ENCODE peak calls at places on chromosome 3, in seven cellular contexts. U is uterus, E is ovary, D is SJSA1, Z is GM23338, N is PC-9, W is fibroblast of lung. J is an unnamed sample.
A peak's percentile ranks its signal among the peaks of the same experiment; 100 is the strongest.

GRCh38 chr3:110618512-110619226 is 452.9 kb upstream of the NECTIN3 start:
- DNase-seq in U (no peak), E (no peak), D (no peak), Z (no peak), N (no peak), W (no peak), J (no peak)

GRCh38 chr3:128539376-128539775 is 46.4 kb upstream of the GATA2 start:
- DNase-seq in U (no peak), E (no peak), D (no peak), Z (no peak), N (no peak), W (no peak), J (no peak)

GRCh38 chr3:40524222-40524570 is 564 bp upstream of the ZNF621 start:
- DNase-seq in U (no peak), E (no peak), D (no peak), Z (no peak), N (no peak), W (peak; percentile 19), J (no peak)

GRCh38 chr3:158763421-158763820 is 31.2 kb upstream of the RARRES1 start:
- DNase-seq in U (no peak), E (no peak), D (no peak), Z (no peak), N (no peak), W (no peak), J (no peak)

GRCh38 chr3:153138267-153139210 is 23.5 kb upstream of the RAP2B start:
- DNase-seq in U (peak; percentile 29), E (no peak), D (peak; percentile 89), Z (peak; percentile 25), N (peak; percentile 89), W (peak; percentile 90), J (no peak)

GRCh38 chr3:22862111-22862510 is 341.0 kb upstream of the UBE2E2 start:
- DNase-seq in U (no peak), E (no peak), D (no peak), Z (peak; percentile 65), N (no peak), W (no peak), J (no peak)

GRCh38 chr3:143597774-143598652 is 250.3 kb downstream of the SLC9A9 start:
- DNase-seq in U (no peak), E (no peak), D (no peak), Z (no peak), N (no peak), W (no peak), J (no peak)

GRCh38 chr3:72539856-72540255 is 308.4 kb downstream of the SHQ1 start:
- DNase-seq in U (no peak), E (no peak), D (no peak), Z (no peak), N (no peak), W (no peak), J (no peak)

GRCh38 chr3:15796331-15796730 is 1.4 kb downstream of the ANKRD28 start:
- DNase-seq in U (no peak), E (no peak), D (no peak), Z (no peak), N (no peak), W (no peak), J (no peak)

GRCh38 chr3:54046677-54047214 is 75.6 kb upstream of the CACNA2D3 start:
- DNase-seq in U (no peak), E (peak; percentile 50), D (no peak), Z (no peak), N (no peak), W (peak; percentile 61), J (no peak)

GRCh38 chr3:133040696-133041523 is 2.7 kb downstream of the TMEM108 start:
- DNase-seq in U (peak; percentile 59), E (peak; percentile 40), D (peak; percentile 61), Z (peak; percentile 94), N (peak; percentile 61), W (peak; percentile 82), J (peak; percentile 91)

GRCh38 chr3:79002465-79003372 is 765.1 kb downstream of the ROBO1 start:
- DNase-seq in U (no peak), E (no peak), D (no peak), Z (no peak), N (no peak), W (no peak), J (no peak)

GRCh38 chr3:101851072-101851471 is 1.8 kb downstream of the NFKBIZ start:
- DNase-seq in U (no peak), E (no peak), D (no peak), Z (no peak), N (no peak), W (no peak), J (no peak)

GRCh38 chr3:76724075-76724474 is 315.8 kb upstream of the ROBO2 start:
- DNase-seq in U (no peak), E (no peak), D (no peak), Z (no peak), N (no peak), W (no peak), J (peak; percentile 3)

GRCh38 chr3:154095832-154096421 is 25.3 kb upstream of the ARHGEF26 start:
- DNase-seq in U (no peak), E (no peak), D (no peak), Z (peak; percentile 16), N (no peak), W (peak; percentile 69), J (no peak)

GRCh38 chr3:67384790-67385397 is 269.5 kb downstream of the SUCLG2 start:
- DNase-seq in U (no peak), E (no peak), D (no peak), Z (peak; percentile 83), N (no peak), W (peak; percentile 57), J (peak; percentile 70)

GRCh38 chr3:151877269-151877668 is 3.8 kb downstream of the SUCNR1 start:
- DNase-seq in U (no peak), E (no peak), D (no peak), Z (no peak), N (no peak), W (no peak), J (no peak)

GRCh38 chr3:150365132-150365604 is 42.9 kb upstream of the TSC22D2 start:
- DNase-seq in U (no peak), E (no peak), D (no peak), Z (no peak), N (no peak), W (peak; percentile 84), J (no peak)

GRCh38 chr3:132660056-132660744 is at the start of gene UBA5:
- DNase-seq in U (peak; percentile 71), E (peak; percentile 81), D (peak; percentile 62), Z (peak; percentile 72), N (peak; percentile 70), W (peak; percentile 75), J (peak; percentile 62)

GRCh38 chr3:139561959-139562676 is 22.6 kb upstream of the RBP1 start:
- DNase-seq in U (no peak), E (peak; percentile 59), D (no peak), Z (peak; percentile 87), N (peak; percentile 47), W (peak; percentile 55), J (peak; percentile 72)

GRCh38 chr3:125076464-125076863 is 20.7 kb upstream of the HEG1 start:
- DNase-seq in U (no peak), E (no peak), D (no peak), Z (no peak), N (no peak), W (no peak), J (no peak)

DNA sequence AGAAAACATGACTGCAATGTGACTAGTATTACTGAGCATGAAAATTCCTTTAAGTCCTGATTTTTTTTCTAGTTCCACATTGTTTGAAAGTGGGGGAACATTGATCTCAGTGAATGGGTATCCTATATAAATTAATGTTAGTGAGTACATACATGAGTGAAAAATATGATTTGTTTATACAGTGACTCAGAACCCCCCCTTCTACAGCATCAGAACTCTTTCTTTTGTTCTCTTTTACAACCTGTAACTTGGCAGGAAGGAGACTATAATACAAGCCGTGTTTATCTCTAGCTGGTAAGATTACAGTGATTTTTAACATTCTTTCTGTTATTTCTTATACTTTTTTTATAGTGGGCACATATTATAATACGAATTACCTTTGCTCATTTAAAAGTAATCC is 384.7 kb downstream of the PDCD6IP start:
- DNase-seq in U (no peak), E (no peak), D (no peak), Z (no peak), N (no peak), W (no peak), J (no peak)
- H3K27ac ChIP-seq in U (no peak overlapping the region), E (no peak overlapping the region), D (no peak overlapping the region), Z (no peak overlapping the region), N (no peak overlapping the region), W (no peak overlapping the region), J (no peak overlapping the region)

GRCh38 chr3:197549261-197549885 is 6.4 kb downstream of the BDH1 start:
- DNase-seq in U (no peak), E (no peak), D (no peak), Z (peak; percentile 35), N (no peak), W (no peak), J (no peak)

GRCh38 chr3:197547206-197547605 is 8.6 kb downstream of the BDH1 start:
- DNase-seq in U (no peak), E (no peak), D (no peak), Z (no peak), N (no peak), W (no peak), J (no peak)

GRCh38 chr3:197547618-197548017 is 8.2 kb downstream of the BDH1 start:
- DNase-seq in U (no peak), E (no peak), D (no peak), Z (peak; percentile 70), N (no peak), W (no peak), J (peak; percentile 69)

GRCh38 chr3:197552198-197552597 is 3.6 kb downstream of the BDH1 start:
- DNase-seq in U (no peak), E (no peak), D (no peak), Z (no peak), N (no peak), W (no peak), J (no peak)

GRCh38 chr3:197550489-197550888 is 5.3 kb downstream of the BDH1 start:
- DNase-seq in U (no peak), E (no peak), D (no peak), Z (peak; percentile 35), N (no peak), W (no peak), J (peak; percentile 45)
- H3K27ac ChIP-seq in U (no peak overlapping the region), E (no peak overlapping the region), D (no peak overlapping the region), Z (peak overlapping the region; percentile 26), N (no peak overlapping the region), W (no peak overlapping the region), J (no peak overlapping the region)

DNA sequence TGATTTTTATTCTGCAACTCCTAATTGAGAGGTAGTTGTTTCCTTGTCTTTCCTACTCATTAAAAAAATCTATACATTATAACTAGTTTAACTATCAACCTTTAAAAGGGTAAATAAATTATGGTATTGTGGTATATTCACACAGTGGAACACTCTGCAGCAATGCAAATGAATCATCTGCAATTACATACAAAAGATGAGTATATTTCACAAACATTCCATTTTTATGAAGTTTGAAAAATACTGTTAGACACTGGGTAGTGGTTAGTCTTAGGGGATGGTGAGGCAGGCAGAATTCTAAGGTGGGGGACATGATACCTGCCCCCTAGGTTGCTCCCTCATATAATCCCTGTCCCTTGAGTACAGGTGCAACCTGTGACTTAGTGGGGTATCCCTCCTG is 44.0 kb upstream of the MAGI1 start:
- DNase-seq in U (no peak), E (no peak), D (no peak), Z (no peak), N (no peak), W (no peak), J (no peak)
- H3K27ac ChIP-seq in U (no peak overlapping the region), E (no peak overlapping the region), D (no peak overlapping the region), Z (no peak overlapping the region), N (no peak overlapping the region), W (no peak overlapping the region), J (no peak overlapping the region)

DNA sequence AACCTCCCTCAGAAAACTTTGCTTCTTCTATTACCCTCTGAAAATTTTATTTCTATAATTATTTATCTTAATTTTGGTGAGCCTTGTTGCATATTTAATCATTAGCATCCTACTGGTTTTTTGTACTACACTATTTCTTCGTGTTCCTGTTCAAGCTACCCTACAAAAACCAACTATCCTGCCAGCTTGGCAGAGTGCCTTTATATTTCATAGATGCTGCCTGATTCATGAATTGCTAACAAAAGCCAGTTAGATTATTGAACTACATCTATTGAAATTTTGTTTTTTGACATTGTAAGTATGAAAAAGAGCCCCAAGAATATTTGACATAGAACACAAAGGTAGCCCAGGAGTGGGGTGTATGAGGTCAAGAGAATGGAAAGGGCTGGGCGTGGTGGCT is 78.9 kb downstream of the CD200R1L start:
- DNase-seq in U (no peak), E (no peak), D (no peak), Z (no peak), N (no peak), W (no peak), J (no peak)
- H3K27ac ChIP-seq in U (no peak overlapping the region), E (no peak overlapping the region), D (no peak overlapping the region), Z (no peak overlapping the region), N (no peak overlapping the region), W (no peak overlapping the region), J (no peak overlapping the region)